ENCODE peak calls at places on chromosomes 12 and 14, in nine cellular contexts. One of them, this sample, is unnamed.

GRCh38 chr12:124392991-124393790 is 98.3 kb downstream of the RFLNA start:
- DNase-seq in C1 segment of cervical spinal cord: peak
- DNase-seq in GM23338: no peak
- DNase-seq in RWPE1: peak
- DNase-seq in RPMI8226: no peak
- DNase-seq in RKO: no peak
- DNase-seq in effector memory CD8-positive, alpha-beta T cell: no peak
- DNase-seq in nephron progenitor cell: no peak
- DNase-seq in thyroid gland: peak
- DNase-seq in this sample: no peak

GRCh38 chr14:36619853-36620252 is 37.4 kb upstream of the NKX2-8 start:
- DNase-seq in GM23338: no peak
- DNase-seq in C1 segment of cervical spinal cord: no peak
- DNase-seq in thyroid gland: no peak
- DNase-seq in effector memory CD8-positive, alpha-beta T cell: no peak
- DNase-seq in RPMI8226: no peak
- DNase-seq in RWPE1: no peak
- DNase-seq in nephron progenitor cell: no peak
- DNase-seq in RKO: peak
- DNase-seq in this sample: no peak

GRCh38 chr12:19830461-19830860 is 391.2 kb downstream of the AEBP2 start:
- DNase-seq in RWPE1: no peak
- DNase-seq in GM23338: no peak
- DNase-seq in nephron progenitor cell: no peak
- DNase-seq in effector memory CD8-positive, alpha-beta T cell: no peak
- DNase-seq in RPMI8226: no peak
- DNase-seq in RKO: no peak
- DNase-seq in thyroid gland: no peak
- DNase-seq in C1 segment of cervical spinal cord: no peak
- DNase-seq in this sample: no peak

GRCh38 chr12:12319501-12320322 is 30.3 kb downstream of the MANSC1 start:
- DNase-seq in RWPE1: no peak
- DNase-seq in GM23338: peak
- DNase-seq in effector memory CD8-positive, alpha-beta T cell: no peak
- DNase-seq in RPMI8226: no peak
- DNase-seq in C1 segment of cervical spinal cord: peak
- DNase-seq in RKO: no peak
- DNase-seq in thyroid gland: no peak
- DNase-seq in nephron progenitor cell: peak
- DNase-seq in this sample: no peak

GRCh38 chr12:131085125-131085815 is 131.6 kb downstream of the ADGRD1 start:
- DNase-seq in RPMI8226: no peak
- DNase-seq in RWPE1: no peak
- DNase-seq in C1 segment of cervical spinal cord: no peak
- DNase-seq in RKO: no peak
- DNase-seq in nephron progenitor cell: no peak
- DNase-seq in effector memory CD8-positive, alpha-beta T cell: no peak
- DNase-seq in GM23338: no peak
- DNase-seq in thyroid gland: peak
- DNase-seq in this sample: no peak

GRCh38 chr14:71521238-71521637 is 411.0 kb upstream of the RGS6 start:
- DNase-seq in effector memory CD8-positive, alpha-beta T cell: no peak
- DNase-seq in nephron progenitor cell: no peak
- DNase-seq in C1 segment of cervical spinal cord: no peak
- DNase-seq in RPMI8226: no peak
- DNase-seq in RKO: no peak
- DNase-seq in RWPE1: no peak
- DNase-seq in GM23338: no peak
- DNase-seq in thyroid gland: no peak
- DNase-seq in this sample: no peak

GRCh38 chr14:65336191-65336591 is 76.3 kb upstream of the FUT8 start:
- DNase-seq in effector memory CD8-positive, alpha-beta T cell: no peak
- DNase-seq in C1 segment of cervical spinal cord: no peak
- DNase-seq in RPMI8226: no peak
- DNase-seq in nephron progenitor cell: no peak
- DNase-seq in GM23338: no peak
- DNase-seq in RKO: no peak
- DNase-seq in RWPE1: no peak
- DNase-seq in thyroid gland: no peak
- DNase-seq in this sample: no peak

GRCh38 chr14:94480809-94481208 is 4.8 kb upstream of the SERPINA9 start:
- DNase-seq in effector memory CD8-positive, alpha-beta T cell: no peak
- DNase-seq in RPMI8226: no peak
- DNase-seq in C1 segment of cervical spinal cord: no peak
- DNase-seq in RWPE1: no peak
- DNase-seq in GM23338: no peak
- DNase-seq in thyroid gland: no peak
- DNase-seq in RKO: no peak
- DNase-seq in nephron progenitor cell: no peak
- DNase-seq in this sample: no peak

GRCh38 chr14:34172477-34173368 is 221.8 kb upstream of the EGLN3 start:
- DNase-seq in effector memory CD8-positive, alpha-beta T cell: no peak
- DNase-seq in nephron progenitor cell: no peak
- DNase-seq in thyroid gland: no peak
- DNase-seq in RWPE1: no peak
- DNase-seq in GM23338: no peak
- DNase-seq in C1 segment of cervical spinal cord: no peak
- DNase-seq in RPMI8226: no peak
- DNase-seq in RKO: no peak
- DNase-seq in this sample: no peak

GRCh38 chr12:6767592-6768384 is 1.6 kb downstream of the PTMS start:
- DNase-seq in thyroid gland: peak
- DNase-seq in RWPE1: no peak
- DNase-seq in C1 segment of cervical spinal cord: no peak
- DNase-seq in nephron progenitor cell: peak
- DNase-seq in RKO: peak
- DNase-seq in RPMI8226: no peak
- DNase-seq in effector memory CD8-positive, alpha-beta T cell: no peak
- DNase-seq in GM23338: peak
- DNase-seq in this sample: no peak

GRCh38 chr12:122322501-122322900 is 56.2 kb upstream of the VPS33A start:
- DNase-seq in thyroid gland: no peak
- DNase-seq in effector memory CD8-positive, alpha-beta T cell: no peak
- DNase-seq in C1 segment of cervical spinal cord: no peak
- DNase-seq in RWPE1: no peak
- DNase-seq in nephron progenitor cell: no peak
- DNase-seq in RPMI8226: no peak
- DNase-seq in RKO: no peak
- DNase-seq in GM23338: no peak
- DNase-seq in this sample: no peak

GRCh38 chr12:97713972-97714588 is 251.5 kb downstream of the RMST start:
- DNase-seq in RWPE1: no peak
- DNase-seq in nephron progenitor cell: no peak
- DNase-seq in effector memory CD8-positive, alpha-beta T cell: no peak
- DNase-seq in RPMI8226: no peak
- DNase-seq in RKO: no peak
- DNase-seq in GM23338: no peak
- DNase-seq in thyroid gland: no peak
- DNase-seq in C1 segment of cervical spinal cord: no peak
- DNase-seq in this sample: no peak

GRCh38 chr14:91330111-91330696 is 85.7 kb upstream of the GPR68 start:
- DNase-seq in RPMI8226: no peak
- DNase-seq in RKO: no peak
- DNase-seq in nephron progenitor cell: no peak
- DNase-seq in effector memory CD8-positive, alpha-beta T cell: no peak
- DNase-seq in thyroid gland: no peak
- DNase-seq in RWPE1: no peak
- DNase-seq in C1 segment of cervical spinal cord: no peak
- DNase-seq in GM23338: no peak
- DNase-seq in this sample: no peak

GRCh38 chr12:22993639-22994038 is 368.7 kb downstream of the ETNK1 start:
- DNase-seq in RPMI8226: no peak
- DNase-seq in C1 segment of cervical spinal cord: no peak
- DNase-seq in effector memory CD8-positive, alpha-beta T cell: no peak
- DNase-seq in thyroid gland: no peak
- DNase-seq in RKO: no peak
- DNase-seq in GM23338: no peak
- DNase-seq in RWPE1: no peak
- DNase-seq in nephron progenitor cell: no peak
- DNase-seq in this sample: no peak

GRCh38 chr12:28811457-28811856 is 337.6 kb upstream of the FAR2 start:
- DNase-seq in RWPE1: no peak
- DNase-seq in GM23338: no peak
- DNase-seq in effector memory CD8-positive, alpha-beta T cell: no peak
- DNase-seq in RKO: no peak
- DNase-seq in RPMI8226: no peak
- DNase-seq in thyroid gland: no peak
- DNase-seq in nephron progenitor cell: no peak
- DNase-seq in C1 segment of cervical spinal cord: no peak
- DNase-seq in this sample: no peak

GRCh38 chr12:31682136-31682962 is 22.9 kb downstream of the ETFBKMT start:
- DNase-seq in effector memory CD8-positive, alpha-beta T cell: peak
- DNase-seq in RPMI8226: peak
- DNase-seq in nephron progenitor cell: peak
- DNase-seq in C1 segment of cervical spinal cord: peak
- DNase-seq in RWPE1: peak
- DNase-seq in GM23338: peak
- DNase-seq in thyroid gland: peak
- DNase-seq in RKO: peak
- DNase-seq in this sample: peak

GRCh38 chr12:25332143-25332542 is 81.4 kb upstream of the KRAS start:
- DNase-seq in nephron progenitor cell: no peak
- DNase-seq in thyroid gland: no peak
- DNase-seq in RPMI8226: peak
- DNase-seq in RKO: no peak
- DNase-seq in C1 segment of cervical spinal cord: no peak
- DNase-seq in RWPE1: no peak
- DNase-seq in effector memory CD8-positive, alpha-beta T cell: no peak
- DNase-seq in GM23338: no peak
- DNase-seq in this sample: no peak

GRCh38 chr14:73792476-73792875 is 59.2 kb upstream of the PTGR2 start:
- DNase-seq in GM23338: peak
- DNase-seq in RWPE1: no peak
- DNase-seq in thyroid gland: no peak
- DNase-seq in RPMI8226: no peak
- DNase-seq in RKO: no peak
- DNase-seq in C1 segment of cervical spinal cord: no peak
- DNase-seq in effector memory CD8-positive, alpha-beta T cell: no peak
- DNase-seq in nephron progenitor cell: peak
- DNase-seq in this sample: no peak

GRCh38 chr14:98173291-98173690 is 1098.7 kb downstream of the BCL11B start:
- DNase-seq in RWPE1: no peak
- DNase-seq in C1 segment of cervical spinal cord: no peak
- DNase-seq in thyroid gland: peak
- DNase-seq in nephron progenitor cell: no peak
- DNase-seq in RKO: no peak
- DNase-seq in GM23338: no peak
- DNase-seq in effector memory CD8-positive, alpha-beta T cell: peak
- DNase-seq in RPMI8226: no peak
- DNase-seq in this sample: no peak

GRCh38 chr12:68530965-68531364 is 79.7 kb upstream of the RAP1B start:
- DNase-seq in GM23338: no peak
- DNase-seq in C1 segment of cervical spinal cord: no peak
- DNase-seq in nephron progenitor cell: no peak
- DNase-seq in RKO: no peak
- DNase-seq in thyroid gland: peak
- DNase-seq in effector memory CD8-positive, alpha-beta T cell: no peak
- DNase-seq in RPMI8226: no peak
- DNase-seq in RWPE1: no peak
- DNase-seq in this sample: no peak

GRCh38 chr12:54337854-54338650 is 13.1 kb downstream of the COPZ1 start:
- DNase-seq in RKO: no peak
- DNase-seq in thyroid gland: no peak
- DNase-seq in nephron progenitor cell: no peak
- DNase-seq in GM23338: no peak
- DNase-seq in RWPE1: no peak
- DNase-seq in RPMI8226: no peak
- DNase-seq in effector memory CD8-positive, alpha-beta T cell: no peak
- DNase-seq in C1 segment of cervical spinal cord: peak
- DNase-seq in this sample: no peak

GRCh38 chr14:20631023-20631820 is 10.3 kb downstream of the OR6S1 start:
- DNase-seq in nephron progenitor cell: peak
- DNase-seq in C1 segment of cervical spinal cord: peak
- DNase-seq in thyroid gland: peak
- DNase-seq in effector memory CD8-positive, alpha-beta T cell: peak
- DNase-seq in RWPE1: no peak
- DNase-seq in RPMI8226: peak
- DNase-seq in GM23338: peak
- DNase-seq in RKO: peak
- DNase-seq in this sample: peak

GRCh38 chr14:55336161-55336560 is 64.9 kb downstream of the FBXO34 start:
- DNase-seq in nephron progenitor cell: no peak
- DNase-seq in C1 segment of cervical spinal cord: no peak
- DNase-seq in RPMI8226: no peak
- DNase-seq in GM23338: no peak
- DNase-seq in thyroid gland: no peak
- DNase-seq in RWPE1: peak
- DNase-seq in RKO: no peak
- DNase-seq in effector memory CD8-positive, alpha-beta T cell: no peak
- DNase-seq in this sample: no peak

GRCh38 chr14:104546021-104546491 is 33.5 kb upstream of the C14orf180 start:
- DNase-seq in RWPE1: no peak
- DNase-seq in effector memory CD8-positive, alpha-beta T cell: no peak
- DNase-seq in thyroid gland: no peak
- DNase-seq in GM23338: no peak
- DNase-seq in C1 segment of cervical spinal cord: no peak
- DNase-seq in RPMI8226: no peak
- DNase-seq in nephron progenitor cell: no peak
- DNase-seq in RKO: no peak
- DNase-seq in this sample: no peak

GRCh38 chr14:63918411-63918810 is 65.6 kb downstream of the SYNE2 start:
- DNase-seq in nephron progenitor cell: peak
- DNase-seq in RWPE1: no peak
- DNase-seq in effector memory CD8-positive, alpha-beta T cell: no peak
- DNase-seq in C1 segment of cervical spinal cord: no peak
- DNase-seq in GM23338: no peak
- DNase-seq in RPMI8226: no peak
- DNase-seq in RKO: no peak
- DNase-seq in thyroid gland: no peak
- DNase-seq in this sample: no peak

GRCh38 chr14:87492556-87492955 is 500.4 kb downstream of the GALC start:
- DNase-seq in RPMI8226: no peak
- DNase-seq in effector memory CD8-positive, alpha-beta T cell: no peak
- DNase-seq in C1 segment of cervical spinal cord: no peak
- DNase-seq in RWPE1: no peak
- DNase-seq in thyroid gland: no peak
- DNase-seq in GM23338: no peak
- DNase-seq in RKO: no peak
- DNase-seq in nephron progenitor cell: no peak
- DNase-seq in this sample: no peak

GRCh38 chr12:132559652-132560420 is 50.5 kb downstream of the LRCOL1 start:
- DNase-seq in RWPE1: peak
- DNase-seq in RKO: peak
- DNase-seq in nephron progenitor cell: peak
- DNase-seq in C1 segment of cervical spinal cord: peak
- DNase-seq in effector memory CD8-positive, alpha-beta T cell: peak
- DNase-seq in GM23338: peak
- DNase-seq in thyroid gland: peak
- DNase-seq in RPMI8226: peak
- DNase-seq in this sample: no peak

GRCh38 chr12:105267711-105268110 is 31.7 kb upstream of the APPL2 start:
- DNase-seq in GM23338: no peak
- DNase-seq in RPMI8226: no peak
- DNase-seq in nephron progenitor cell: no peak
- DNase-seq in effector memory CD8-positive, alpha-beta T cell: no peak
- DNase-seq in thyroid gland: no peak
- DNase-seq in RWPE1: no peak
- DNase-seq in RKO: no peak
- DNase-seq in C1 segment of cervical spinal cord: no peak
- DNase-seq in this sample: no peak

GRCh38 chr14:101235872-101236221 is 325.4 kb upstream of the DIO3 start:
- DNase-seq in RKO: no peak
- DNase-seq in GM23338: no peak
- DNase-seq in effector memory CD8-positive, alpha-beta T cell: no peak
- DNase-seq in C1 segment of cervical spinal cord: no peak
- DNase-seq in nephron progenitor cell: no peak
- DNase-seq in RWPE1: no peak
- DNase-seq in RPMI8226: no peak
- DNase-seq in thyroid gland: no peak
- DNase-seq in this sample: no peak

GRCh38 chr14:97726661-97727060 is 929.5 kb downstream of the VRK1 start:
- DNase-seq in RPMI8226: no peak
- DNase-seq in GM23338: no peak
- DNase-seq in RWPE1: no peak
- DNase-seq in RKO: no peak
- DNase-seq in effector memory CD8-positive, alpha-beta T cell: no peak
- DNase-seq in thyroid gland: no peak
- DNase-seq in C1 segment of cervical spinal cord: no peak
- DNase-seq in nephron progenitor cell: no peak
- DNase-seq in this sample: no peak

GRCh38 chr14:65620195-65620594 is 207.7 kb downstream of the FUT8 start:
- DNase-seq in GM23338: no peak
- DNase-seq in nephron progenitor cell: no peak
- DNase-seq in RKO: no peak
- DNase-seq in C1 segment of cervical spinal cord: no peak
- DNase-seq in RPMI8226: no peak
- DNase-seq in thyroid gland: no peak
- DNase-seq in effector memory CD8-positive, alpha-beta T cell: no peak
- DNase-seq in RWPE1: no peak
- DNase-seq in this sample: no peak